ENCODE peak calls at places on chromosomes 2 and 18, in six cellular contexts. O is K562, T is GM12891, S is HepG2, P is GM12878, D is H1. Y is an unnamed sample.

GRCh38 chr2:43223412-43224040 is 2.9 kb downstream of the ZFP36L2 start:
- DNase-seq in S (no peak), T (no peak), P (no peak), O (no peak), D (no peak), Y (no peak)

GRCh38 chr2:238669046-238669445 is 178.8 kb upstream of the TWIST2 start:
- DNase-seq in O (no peak), S (no peak), T (no peak), P (no peak), D (no peak), Y (no peak)

GRCh38 chr2:62586981-62587380 is 81.0 kb upstream of the TMEM17 start:
- DNase-seq in S (no peak), D (no peak), P (peak), O (no peak), T (no peak), Y (no peak)

GRCh38 chr2:127404466-127405251 is 13.6 kb upstream of the PROC start:
- DNase-seq in P (no peak), D (no peak), T (no peak), S (no peak), O (no peak), Y (no peak)

GRCh38 chr18:55967019-55967418 is 379.0 kb upstream of the TCF4 start:
- DNase-seq in T (no peak), D (no peak), O (no peak), S (no peak), P (no peak), Y (no peak)

GRCh38 chr2:239027431-239028252 is 179.8 kb downstream of the TWIST2 start:
- DNase-seq in P (no peak), S (no peak), T (no peak), D (no peak), O (no peak), Y (no peak)

GRCh38 chr2:230130668-230131364 is 62.1 kb upstream of the SLC16A14 start:
- DNase-seq in O (no peak), P (no peak), D (no peak), T (no peak), S (peak), Y (no peak)

GRCh38 chr2:126655066-126655465 is 892 bp upstream of the GYPC start:
- DNase-seq in D (peak), S (no peak), P (no peak), O (peak), T (no peak), Y (no peak)

GRCh38 chr2:61356261-61356957 is 114.5 kb downstream of the USP34 start:
- DNase-seq in O (no peak), D (no peak), P (no peak), T (no peak), S (peak), Y (no peak)

GRCh38 chr2:121530210-121530562 is 494 bp upstream of the RNU4ATAC start:
- DNase-seq in T (peak), O (peak), P (peak), D (peak), S (peak), Y (peak)

GRCh38 chr2:106257135-106257534 is 63.0 kb upstream of the UXS1 start:
- DNase-seq in T (no peak), O (no peak), D (no peak), S (no peak), P (no peak), Y (no peak)

GRCh38 chr2:230326453-230327417 is at the start of gene SP140L:
- DNase-seq in S (peak), D (no peak), T (peak), O (peak), P (peak), Y (peak)

GRCh38 chr18:44946529-44947113 is 265.9 kb downstream of the SETBP1 start:
- DNase-seq in S (no peak), P (no peak), D (no peak), O (no peak), T (no peak), Y (no peak)

GRCh38 chr18:79245517-79246001 is 150.2 kb upstream of the NFATC1 start:
- DNase-seq in T (no peak), O (no peak), S (no peak), P (no peak), D (no peak), Y (no peak)

GRCh38 chr2:177245010-177245422 is 19.5 kb downstream of the NFE2L2 start:
- DNase-seq in O (peak), S (no peak), P (no peak), T (no peak), D (no peak), Y (no peak)

GRCh38 chr18:9022397-9023170 is 79.9 kb upstream of the NDUFV2 start:
- DNase-seq in P (no peak), D (no peak), O (no peak), T (no peak), S (no peak), Y (no peak)

GRCh38 chr18:55224086-55224625 is 264.9 kb upstream of the CCDC68 start:
- DNase-seq in T (no peak), S (no peak), D (no peak), P (no peak), O (no peak), Y (no peak)

GRCh38 chr2:159140070-159140774 is 146.3 kb downstream of the WDSUB1 start:
- DNase-seq in T (no peak), P (no peak), O (no peak), D (no peak), S (no peak), Y (no peak)

GRCh38 chr2:33166287-33166881 is 219.6 kb downstream of the LTBP1 start:
- DNase-seq in T (no peak), P (no peak), D (no peak), S (no peak), O (no peak), Y (no peak)

GRCh38 chr2:72367530-72368225 is 220.0 kb upstream of the CYP26B1 start:
- DNase-seq in P (no peak), T (no peak), D (no peak), S (peak), O (no peak), Y (no peak)

GRCh38 chr18:79950440-79951341 is 762 bp downstream of the SLC66A2 start:
- DNase-seq in P (no peak), S (no peak), O (peak), D (no peak), T (peak), Y (no peak)

GRCh38 chr2:151052850-151053660 is 208.6 kb downstream of the RBM43 start:
- DNase-seq in P (no peak), D (no peak), O (no peak), S (no peak), T (no peak), Y (no peak)

GRCh38 chr2:33104052-33104623 is 157.4 kb downstream of the LTBP1 start:
- DNase-seq in T (no peak), S (no peak), D (no peak), O (no peak), P (no peak), Y (no peak)

GRCh38 chr2:131400849-131401248 is 36.9 kb upstream of the RAB6D start:
- DNase-seq in S (no peak), T (no peak), D (no peak), P (no peak), O (no peak), Y (no peak)

GRCh38 chr2:233974530-233975071 is 57.4 kb downstream of the TRPM8 start:
- DNase-seq in S (peak), T (no peak), O (no peak), P (no peak), D (no peak), Y (no peak)

GRCh38 chr2:128413014-128413717 is 94.5 kb upstream of the HS6ST1 start:
- DNase-seq in T (no peak), O (no peak), D (peak), S (no peak), P (no peak), Y (no peak)

GRCh38 chr18:13831864-13832508 is 8.0 kb downstream of the MC5R start:
- DNase-seq in T (no peak), S (peak), O (no peak), P (no peak), D (no peak), Y (no peak)

GRCh38 chr2:69789129-69789528 is 40.3 kb upstream of the GMCL1 start:
- DNase-seq in P (no peak), O (no peak), S (peak), D (no peak), T (no peak), Y (no peak)

GRCh38 chr2:1981850-1982249 is 237.5 kb upstream of the PXDN start:
- DNase-seq in O (no peak), S (no peak), P (no peak), T (no peak), D (no peak), Y (no peak)

GRCh38 chr2:56460508-56460907 is 276.7 kb downstream of the CCDC85A start:
- DNase-seq in D (no peak), S (no peak), P (no peak), O (no peak), T (no peak), Y (no peak)

GRCh38 chr2:55862673-55863390 is 60.8 kb downstream of the EFEMP1 start:
- DNase-seq in S (no peak), T (no peak), O (no peak), D (no peak), P (no peak), Y (no peak)

GRCh38 chr18:23784811-23785245 is 95.6 kb downstream of the LAMA3 start:
- DNase-seq in S (no peak), T (no peak), P (no peak), D (no peak), O (no peak), Y (no peak)
- TF ChIP-seq TAF1 in S (no peak), T (no peak), P (no peak), D (no peak), O (no peak), Y (no peak)

DNA sequence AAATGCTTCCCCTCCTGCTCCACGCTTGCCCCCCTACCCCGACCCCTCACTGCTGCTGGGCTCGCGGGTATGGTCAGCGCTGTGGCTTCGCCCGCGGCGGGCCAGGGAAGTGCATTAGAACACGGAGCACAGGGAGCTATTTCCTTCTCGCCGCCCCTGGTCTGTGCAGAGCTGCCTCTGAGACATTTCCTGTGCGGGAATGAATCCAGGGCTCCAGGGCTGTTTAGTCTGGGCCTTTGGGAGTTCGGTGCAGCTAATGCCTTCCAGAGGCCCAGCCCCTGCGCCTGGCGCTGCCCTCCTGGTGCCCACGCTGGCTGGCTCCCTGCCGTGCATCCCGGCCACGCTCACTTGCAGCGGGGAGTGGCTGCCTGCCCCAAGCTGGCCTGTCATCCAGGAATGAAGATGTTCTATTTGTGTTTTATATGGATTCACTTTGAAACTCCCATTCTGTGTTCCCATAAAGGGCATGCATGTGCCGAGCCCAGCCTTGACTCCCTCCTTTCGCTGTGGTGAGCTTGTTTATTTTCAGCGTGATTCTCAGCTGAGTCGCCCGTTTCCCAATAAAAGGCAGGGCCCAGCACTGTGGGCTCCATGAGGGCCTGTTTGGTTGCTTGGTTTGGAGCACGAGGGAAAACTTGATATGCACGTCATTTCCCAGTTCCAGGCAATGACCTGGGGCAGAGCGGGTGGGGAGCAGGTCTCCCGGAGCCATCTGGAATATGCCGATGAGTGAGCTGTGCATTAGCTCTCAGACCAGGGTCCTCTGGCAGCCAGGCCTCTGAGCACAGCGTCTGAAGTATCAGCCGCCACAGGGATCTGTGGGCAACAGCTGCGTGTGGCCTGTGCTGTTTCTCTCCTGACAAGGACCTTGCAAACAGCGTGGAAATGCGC is 42.7 kb downstream of the SH3RF3 start:
- DNase-seq in O (no peak), P (no peak), S (no peak), D (no peak), T (no peak), Y (no peak)
- TF ChIP-seq POLR2A in O (no peak), P (no peak), S (no peak), D (no peak), T (no peak), Y (no peak)

DNA sequence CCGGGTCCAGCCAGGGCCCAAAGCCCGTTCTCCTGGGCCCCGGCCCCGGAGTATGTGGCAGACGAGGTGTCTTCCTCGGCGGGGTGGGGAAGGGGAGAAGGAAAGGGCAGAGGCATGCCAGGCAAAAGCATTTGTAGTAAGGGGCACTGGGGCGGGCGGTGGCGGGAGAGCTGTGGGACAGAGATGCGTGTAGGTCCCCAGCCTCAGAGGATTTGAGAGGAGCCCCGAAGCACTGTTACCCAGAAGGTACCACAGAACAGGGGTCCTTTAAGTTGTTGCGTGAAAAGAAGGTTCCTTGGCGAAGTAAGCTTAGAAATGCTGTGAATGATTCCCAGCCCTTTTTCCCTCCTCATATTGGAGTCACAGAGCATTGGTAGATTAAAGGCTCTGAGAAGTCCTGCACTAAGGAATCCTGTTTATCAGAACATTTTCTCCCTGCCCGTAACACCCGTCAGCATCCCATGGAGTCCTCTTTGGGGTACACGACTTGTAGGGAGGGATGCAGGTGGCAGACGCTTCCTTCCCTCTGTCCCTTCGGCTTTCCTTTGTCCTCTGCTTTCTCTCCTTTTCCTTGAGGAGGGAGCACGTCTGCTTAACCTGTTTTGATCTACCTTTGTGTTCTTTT is 12.5 kb downstream of the GAREM2 start:
- DNase-seq in O (no peak), T (no peak), P (no peak), D (no peak), S (no peak), Y (no peak)
- TF ChIP-seq POLR2AphosphoS5 in O (no peak), T (no peak), P (no peak), D (no peak), S (no peak), Y (no peak)

GRCh38 chr2:75390184-75390583 is 170.6 kb downstream of the EVA1A start:
- DNase-seq in T (no peak), S (peak), O (no peak), D (no peak), P (no peak), Y (no peak)
- TF ChIP-seq TAF1 in T (no peak), S (no peak), O (no peak), D (no peak), P (no peak), Y (no peak)

Y was measured in GM12892.